ENCODE peak calls at places on chromosomes 2 and 18, in five cellular contexts. U is H9, G is nephron progenitor cell, F is tibial artery, D is AG09309. X is an unnamed sample.

GRCh38 chr2:98308068-98308467 is 38.2 kb upstream of the CNGA3 start:
- DNase-seq in G (no peak), U (no peak), D (no peak), F (no peak), X (no peak)

GRCh38 chr2:46181306-46181705 is 115.9 kb upstream of the EPAS1 start:
- DNase-seq in G (no peak), F (no peak), U (no peak), D (no peak), X (no peak)

GRCh38 chr2:146982393-146982846 is 862.4 kb upstream of the ACVR2A start:
- DNase-seq in D (peak; percentile 59), G (no peak), F (peak; percentile 73), U (no peak), X (peak; percentile 32)

GRCh38 chr2:147588191-147588590 is 256.6 kb upstream of the ACVR2A start:
- DNase-seq in D (no peak), U (no peak), F (no peak), G (no peak), X (no peak)

GRCh38 chr18:48545690-48546365 is 7.0 kb downstream of the CTIF start:
- DNase-seq in U (peak; percentile 92), G (peak; percentile 46), D (peak; percentile 25), F (peak; percentile 83), X (no peak)

GRCh38 chr2:127626175-127626574 is 19.8 kb upstream of the GPR17 start:
- DNase-seq in G (no peak), D (no peak), U (no peak), F (peak; percentile 59), X (no peak)

GRCh38 chr2:190382851-190383250 is 25.3 kb upstream of the MFSD6 start:
- DNase-seq in F (no peak), G (no peak), U (no peak), D (peak; percentile 18), X (no peak)

GRCh38 chr2:190574169-190574568 is 39.6 kb upstream of the NEMP2 start:
- DNase-seq in U (no peak), G (no peak), F (no peak), D (no peak), X (no peak)

GRCh38 chr2:100200985-100201384 is 58.6 kb upstream of the AFF3 start:
- DNase-seq in G (no peak), D (no peak), U (no peak), F (no peak), X (no peak)

GRCh38 chr2:119234021-119235019 is 10.7 kb downstream of the STEAP3 start:
- DNase-seq in G (peak; percentile 79), F (no peak), U (peak; percentile 73), D (no peak), X (no peak)

GRCh38 chr18:50558157-50558556 is 1.7 kb upstream of the MAPK4 start:
- DNase-seq in U (no peak), G (no peak), F (no peak), D (no peak), X (no peak)

GRCh38 chr18:46213295-46213694 is 109.1 kb downstream of the HAUS1 start:
- DNase-seq in G (no peak), F (no peak), D (no peak), U (no peak), X (no peak)

GRCh38 chr2:111930875-111931274 is 32.5 kb downstream of the MERTK start:
- DNase-seq in D (peak; percentile 8), G (no peak), U (no peak), F (no peak), X (no peak)

GRCh38 chr2:208040199-208041171 is 15.2 kb upstream of the PLEKHM3 start:
- DNase-seq in U (peak; percentile 73), D (no peak), G (peak; percentile 70), F (peak; percentile 72), X (peak; percentile 62)

GRCh38 chr2:211035548-211036185 is 479.3 kb downstream of the CPS1 start:
- DNase-seq in D (no peak), U (no peak), G (peak; percentile 3), F (no peak), X (no peak)
- TF ChIP-seq CTCF in D (peak; percentile 17), U (peak; percentile 83), G (peak; percentile 57), F (peak; percentile 45), X (no peak)

GRCh38 chr18:58052960-58053359 is 8.9 kb downstream of the NEDD4L start:
- DNase-seq in G (no peak), F (no peak), D (no peak), U (no peak), X (no peak)
- TF ChIP-seq CTCF in G (no peak), F (no peak), D (no peak), U (no peak), X (no peak)

GRCh38 chr18:59629894-59630293 is 67.3 kb downstream of the CCBE1 start:
- DNase-seq in F (peak; percentile 88), D (no peak), U (no peak), G (peak; percentile 56), X (no peak)
- TF ChIP-seq CTCF in F (no peak), D (no peak), U (no peak), G (no peak), X (no peak)

GRCh38 chr2:227876536-227876882 is 5.1 kb downstream of the DAW1 start:
- DNase-seq in U (no peak), F (no peak), G (no peak), D (no peak), X (no peak)
- TF ChIP-seq CTCF in U (no peak), F (no peak), G (no peak), D (no peak), X (no peak)

GRCh38 chr2:138716183-138716582 is 64.0 kb downstream of the NXPH2 start:
- DNase-seq in U (no peak), D (no peak), G (no peak), F (no peak), X (no peak)

GRCh38 chr2:138712212-138712979 is 67.8 kb downstream of the NXPH2 start:
- DNase-seq in D (no peak), G (no peak), F (no peak), U (no peak), X (no peak)

GRCh38 chr2:138713509-138713908 is 66.7 kb downstream of the NXPH2 start:
- DNase-seq in F (no peak), D (no peak), G (no peak), U (no peak), X (no peak)

GRCh38 chr2:138711812-138712211 is 68.4 kb downstream of the NXPH2 start:
- DNase-seq in F (no peak), D (no peak), G (no peak), U (no peak), X (no peak)

DNA sequence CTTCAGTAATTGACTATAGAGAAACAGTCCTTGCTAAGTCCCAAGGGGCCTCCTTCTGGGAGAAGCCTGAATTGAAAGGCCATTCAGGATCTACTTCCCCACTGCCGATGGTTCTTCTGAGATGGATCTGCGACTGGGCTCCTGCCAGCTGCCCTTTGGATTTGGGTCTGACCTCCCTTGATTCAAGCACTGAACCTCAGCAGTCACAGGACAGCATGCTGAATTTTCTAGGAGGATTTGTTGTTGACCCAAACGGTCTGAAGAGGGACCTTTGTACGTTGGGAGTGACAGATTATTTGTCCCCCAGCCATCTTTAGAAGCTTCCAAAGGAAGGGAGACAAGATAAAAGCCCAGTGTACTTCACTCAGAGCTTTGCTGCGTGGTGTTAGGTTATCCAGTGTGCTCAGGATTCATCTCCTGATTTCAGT is 67.1 kb downstream of the NXPH2 start:
- DNase-seq in D (no peak), G (no peak), F (no peak), U (no peak), X (no peak)
- TF ChIP-seq CTCF in D (no peak), G (no peak), F (no peak), U (peak; percentile 33), X (no peak)

DNA sequence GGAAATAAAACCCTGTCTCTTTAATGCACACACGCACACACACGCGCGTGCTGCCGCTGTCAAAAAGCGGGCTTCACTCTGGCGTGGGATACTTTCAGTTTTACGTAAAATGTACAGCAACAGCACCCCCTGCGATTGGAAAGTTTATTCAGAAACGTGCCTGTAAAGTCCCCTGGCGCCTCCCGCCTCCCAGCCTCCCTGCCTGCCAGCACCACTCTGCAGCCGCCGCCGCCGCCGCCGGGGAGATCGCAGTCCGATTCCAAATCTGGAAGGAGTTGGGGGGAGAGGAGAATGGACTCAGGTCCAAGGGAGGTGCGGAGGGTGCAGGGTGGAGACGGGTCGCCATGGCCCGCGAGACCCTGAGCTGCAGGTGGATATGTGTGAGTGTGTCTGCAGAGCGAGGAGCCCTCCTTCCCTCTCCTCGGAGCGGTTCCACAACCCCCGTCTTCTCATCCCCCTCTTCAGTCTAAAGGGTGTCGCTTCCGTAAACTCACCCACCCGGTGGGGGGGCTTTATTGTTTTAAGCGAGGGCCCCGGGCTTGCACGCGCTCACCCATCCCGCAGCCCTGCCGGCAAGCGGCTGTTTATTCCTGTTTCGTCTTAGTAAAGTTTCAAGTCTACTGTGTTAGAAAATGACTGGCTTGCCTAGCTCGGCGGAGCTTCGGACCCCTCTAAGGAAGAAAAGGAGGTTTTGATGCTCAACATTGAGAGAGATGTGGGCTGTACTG is 1.8 kb upstream of the BCL11A start:
- DNase-seq in D (no peak), U (peak; percentile 66), G (peak; percentile 73), F (no peak), X (no peak)
- TF ChIP-seq CTCF in D (peak; percentile 28), U (peak; percentile 43), G (no peak), F (no peak), X (no peak)

GRCh38 chr2:57516740-57517340 is 529.8 kb upstream of the VRK2 start:
- DNase-seq in F (no peak), D (no peak), U (no peak), G (no peak), X (no peak)
- TF ChIP-seq CTCF in F (peak; percentile 53), D (peak; percentile 26), U (peak; percentile 75), G (peak; percentile 57), X (no peak)

GRCh38 chr2:238220892-238221521 is 17.5 kb upstream of the ILKAP start:
- DNase-seq in D (no peak), G (no peak), F (no peak), U (peak; percentile 62), X (no peak)
- TF ChIP-seq CTCF in D (no peak), G (no peak), F (no peak), U (no peak), X (no peak)